ENCODE peak calls at places on chromosome 21, in seven cellular contexts. One of them, this sample, is unnamed.

GRCh38 chr21:15006594-15007230 is 58.1 kb downstream of the NRIP1 start:
- DNase-seq in A549: no peak
- DNase-seq in stomach: no peak
- DNase-seq in ovary: no peak
- DNase-seq in transverse colon: no peak
- DNase-seq in GM12878: no peak
- DNase-seq in suprapubic skin: no peak
- DNase-seq in this sample: no peak

GRCh38 chr21:30829659-30830058 is at the start of gene KRTAP7-1:
- DNase-seq in A549: no peak
- DNase-seq in stomach: no peak
- DNase-seq in ovary: no peak
- DNase-seq in transverse colon: no peak
- DNase-seq in GM12878: no peak
- DNase-seq in suprapubic skin: no peak
- DNase-seq in this sample: no peak

GRCh38 chr21:15466329-15466728 is 263.5 kb upstream of the USP25 start:
- DNase-seq in A549: no peak
- DNase-seq in stomach: no peak
- DNase-seq in ovary: no peak
- DNase-seq in transverse colon: no peak
- DNase-seq in GM12878: no peak
- DNase-seq in suprapubic skin: no peak
- DNase-seq in this sample: no peak

GRCh38 chr21:28937737-28938136 is 54.9 kb downstream of the LTN1 start:
- DNase-seq in A549: no peak
- DNase-seq in stomach: no peak
- DNase-seq in ovary: no peak
- DNase-seq in transverse colon: no peak
- DNase-seq in GM12878: no peak
- DNase-seq in suprapubic skin: no peak
- DNase-seq in this sample: no peak

GRCh38 chr21:32099812-32100416 is 178.9 kb downstream of the MIS18A start:
- DNase-seq in A549: no peak
- DNase-seq in stomach: no peak
- DNase-seq in ovary: no peak
- DNase-seq in transverse colon: no peak
- DNase-seq in GM12878: no peak
- DNase-seq in suprapubic skin: no peak
- DNase-seq in this sample: no peak

GRCh38 chr21:37346841-37347430 is 19.6 kb upstream of the DYRK1A start:
- DNase-seq in A549: no peak
- DNase-seq in stomach: no peak
- DNase-seq in ovary: no peak
- DNase-seq in transverse colon: no peak
- DNase-seq in GM12878: no peak
- DNase-seq in suprapubic skin: no peak
- DNase-seq in this sample: no peak

GRCh38 chr21:15928686-15929085 is 198.9 kb downstream of the USP25 start:
- DNase-seq in A549: no peak
- DNase-seq in stomach: no peak
- DNase-seq in ovary: no peak
- DNase-seq in transverse colon: no peak
- DNase-seq in GM12878: no peak
- DNase-seq in suprapubic skin: no peak
- DNase-seq in this sample: no peak

GRCh38 chr21:43340491-43341348 is 86.2 kb downstream of the SIK1 start:
- DNase-seq in A549: peak
- DNase-seq in stomach: peak
- DNase-seq in ovary: no peak
- DNase-seq in transverse colon: peak
- DNase-seq in GM12878: no peak
- DNase-seq in suprapubic skin: no peak
- DNase-seq in this sample: no peak

GRCh38 chr21:27648560-27648959 is 681.7 kb upstream of the ADAMTS5 start:
- DNase-seq in A549: no peak
- DNase-seq in stomach: no peak
- DNase-seq in ovary: no peak
- DNase-seq in transverse colon: no peak
- DNase-seq in GM12878: no peak
- DNase-seq in suprapubic skin: no peak
- DNase-seq in this sample: no peak

GRCh38 chr21:26624983-26625519 is 52.0 kb upstream of the CYYR1 start:
- DNase-seq in A549: no peak
- DNase-seq in stomach: no peak
- DNase-seq in ovary: no peak
- DNase-seq in transverse colon: no peak
- DNase-seq in GM12878: no peak
- DNase-seq in suprapubic skin: no peak
- DNase-seq in this sample: no peak

GRCh38 chr21:29379517-29380054 is 80.9 kb downstream of the BACH1 start:
- DNase-seq in A549: no peak
- DNase-seq in stomach: no peak
- DNase-seq in ovary: no peak
- DNase-seq in transverse colon: no peak
- DNase-seq in GM12878: no peak
- DNase-seq in suprapubic skin: no peak
- DNase-seq in this sample: no peak

GRCh38 chr21:27424601-27425000 is 457.7 kb upstream of the ADAMTS5 start:
- DNase-seq in A549: no peak
- DNase-seq in stomach: no peak
- DNase-seq in ovary: no peak
- DNase-seq in transverse colon: no peak
- DNase-seq in GM12878: no peak
- DNase-seq in suprapubic skin: no peak
- DNase-seq in this sample: no peak

GRCh38 chr21:14677639-14678179 is 131.6 kb upstream of the SAMSN1 start:
- DNase-seq in A549: no peak
- DNase-seq in stomach: no peak
- DNase-seq in ovary: no peak
- DNase-seq in transverse colon: no peak
- DNase-seq in GM12878: no peak
- DNase-seq in suprapubic skin: no peak
- DNase-seq in this sample: no peak

GRCh38 chr21:17900990-17901385 is 81.8 kb upstream of the C21orf91 start:
- DNase-seq in A549: no peak
- DNase-seq in stomach: no peak
- DNase-seq in ovary: no peak
- DNase-seq in transverse colon: no peak
- DNase-seq in GM12878: no peak
- DNase-seq in suprapubic skin: no peak
- DNase-seq in this sample: no peak

GRCh38 chr21:21559285-21560045 is 561.3 kb downstream of the NCAM2 start:
- DNase-seq in A549: no peak
- DNase-seq in stomach: no peak
- DNase-seq in ovary: no peak
- DNase-seq in transverse colon: no peak
- DNase-seq in GM12878: no peak
- DNase-seq in suprapubic skin: no peak
- DNase-seq in this sample: no peak

GRCh38 chr21:33047231-33047630 is 21.5 kb downstream of the OLIG2 start:
- DNase-seq in A549: no peak
- DNase-seq in stomach: no peak
- DNase-seq in ovary: no peak
- DNase-seq in transverse colon: no peak
- DNase-seq in GM12878: no peak
- DNase-seq in suprapubic skin: no peak
- DNase-seq in this sample: no peak

DNA sequence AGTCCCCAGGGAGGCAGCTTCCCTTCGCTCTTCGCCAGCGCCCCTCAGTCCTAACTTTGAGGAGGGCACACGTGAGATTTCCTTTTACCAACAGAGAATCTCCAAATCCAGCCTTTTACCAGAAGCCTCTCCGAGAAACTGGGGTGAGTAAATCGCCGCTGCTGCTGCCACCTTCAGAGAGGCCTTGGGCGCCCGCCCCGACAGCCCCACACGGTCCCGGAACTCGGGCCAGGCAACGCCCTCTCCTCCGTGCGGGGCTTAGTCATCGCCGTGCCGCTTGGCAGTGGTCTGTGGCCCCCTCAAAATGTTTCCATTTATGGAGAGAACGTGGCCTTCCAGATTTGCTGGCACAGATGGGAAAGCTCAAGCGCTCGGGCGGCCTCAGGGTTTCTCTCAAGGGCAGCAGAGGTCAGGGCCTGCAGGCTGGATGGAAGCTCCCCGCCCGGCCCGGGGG is 41.4 kb upstream of the COL6A2 start:
- DNase-seq in A549: no peak
- DNase-seq in stomach: peak
- DNase-seq in ovary: peak
- DNase-seq in transverse colon: peak
- DNase-seq in GM12878: no peak
- DNase-seq in suprapubic skin: peak
- DNase-seq in this sample: peak
- TF ChIP-seq POLR2A in A549: no peak
- TF ChIP-seq POLR2A in stomach: no peak
- TF ChIP-seq POLR2A in ovary: peak
- TF ChIP-seq POLR2A in transverse colon: peak
- TF ChIP-seq POLR2A in GM12878: no peak
- TF ChIP-seq POLR2A in suprapubic skin: no peak
- TF ChIP-seq POLR2A in this sample: no peak

GRCh38 chr21:45049725-45050359 is 24.5 kb upstream of the ADARB1 start:
- DNase-seq in A549: no peak
- DNase-seq in stomach: no peak
- DNase-seq in ovary: no peak
- DNase-seq in transverse colon: no peak
- DNase-seq in GM12878: no peak
- DNase-seq in suprapubic skin: no peak
- DNase-seq in this sample: no peak

GRCh38 chr21:45048968-45049367 is 25.4 kb upstream of the ADARB1 start:
- DNase-seq in A549: no peak
- DNase-seq in stomach: no peak
- DNase-seq in ovary: no peak
- DNase-seq in transverse colon: no peak
- DNase-seq in GM12878: no peak
- DNase-seq in suprapubic skin: no peak
- DNase-seq in this sample: no peak

GRCh38 chr21:45051580-45052434 is 22.6 kb upstream of the ADARB1 start:
- DNase-seq in A549: no peak
- DNase-seq in stomach: no peak
- DNase-seq in ovary: no peak
- DNase-seq in transverse colon: no peak
- DNase-seq in GM12878: no peak
- DNase-seq in suprapubic skin: no peak
- DNase-seq in this sample: no peak

GRCh38 chr21:45050786-45051489 is 23.4 kb upstream of the ADARB1 start:
- DNase-seq in A549: no peak
- DNase-seq in stomach: no peak
- DNase-seq in ovary: no peak
- DNase-seq in transverse colon: no peak
- DNase-seq in GM12878: no peak
- DNase-seq in suprapubic skin: no peak
- DNase-seq in this sample: no peak

DNA sequence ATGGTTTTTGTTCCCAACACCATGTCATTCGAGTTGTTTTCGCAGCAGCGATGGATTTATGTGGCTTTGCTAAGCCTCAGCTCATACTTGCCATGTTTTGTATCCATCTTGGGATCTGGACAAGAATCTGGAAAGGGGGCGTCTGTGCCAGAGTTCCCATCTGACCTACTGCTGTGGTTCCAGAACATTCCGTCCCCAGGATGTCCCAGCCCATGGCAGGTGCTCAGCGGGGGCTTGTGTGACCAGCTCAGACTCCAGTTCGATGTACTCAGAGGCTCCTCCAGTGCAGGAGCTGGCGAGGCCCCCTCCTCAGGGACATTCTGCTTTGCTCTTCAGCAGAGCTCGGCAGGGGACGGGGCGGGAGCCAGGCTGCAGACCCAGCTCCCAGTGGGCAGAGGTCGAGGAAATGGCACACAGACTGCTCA is 24.0 kb upstream of the ADARB1 start:
- DNase-seq in A549: no peak
- DNase-seq in stomach: no peak
- DNase-seq in ovary: no peak
- DNase-seq in transverse colon: no peak
- DNase-seq in GM12878: no peak
- DNase-seq in suprapubic skin: peak
- DNase-seq in this sample: no peak
- TF ChIP-seq EP300 in A549: no peak
- TF ChIP-seq EP300 in stomach: peak
- TF ChIP-seq EP300 in ovary: no peak
- TF ChIP-seq EP300 in transverse colon: peak
- TF ChIP-seq EP300 in GM12878: no peak
- TF ChIP-seq EP300 in suprapubic skin: peak
- TF ChIP-seq EP300 in this sample: peak

DNA sequence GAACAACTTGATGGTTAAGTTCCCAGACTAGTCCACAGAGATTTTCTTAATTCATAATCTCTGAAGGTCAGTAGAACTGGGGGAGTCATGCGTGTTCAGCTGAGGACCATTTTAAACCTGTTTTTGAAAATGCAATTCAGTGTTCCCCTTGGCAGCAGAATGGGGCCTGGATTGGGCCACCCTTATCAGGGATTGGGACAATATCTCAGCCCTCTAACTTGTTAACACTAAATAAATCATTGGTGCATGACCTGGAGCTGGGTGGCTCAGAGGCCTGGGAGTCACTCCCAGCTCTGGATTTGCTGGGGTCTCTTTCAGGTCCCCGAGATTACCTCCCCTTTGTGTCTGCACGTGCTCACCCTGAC is 55.3 kb downstream of the MRPS6 start:
- DNase-seq in A549: no peak
- DNase-seq in stomach: no peak
- DNase-seq in ovary: no peak
- DNase-seq in transverse colon: no peak
- DNase-seq in GM12878: no peak
- DNase-seq in suprapubic skin: no peak
- DNase-seq in this sample: no peak
- H3K27ac ChIP-seq in A549: peak
- H3K27ac ChIP-seq in stomach: peak
- H3K27ac ChIP-seq in ovary: peak
- H3K27ac ChIP-seq in transverse colon: peak
- H3K27ac ChIP-seq in GM12878: no peak
- H3K27ac ChIP-seq in suprapubic skin: peak
- H3K27ac ChIP-seq in this sample: peak

DNA sequence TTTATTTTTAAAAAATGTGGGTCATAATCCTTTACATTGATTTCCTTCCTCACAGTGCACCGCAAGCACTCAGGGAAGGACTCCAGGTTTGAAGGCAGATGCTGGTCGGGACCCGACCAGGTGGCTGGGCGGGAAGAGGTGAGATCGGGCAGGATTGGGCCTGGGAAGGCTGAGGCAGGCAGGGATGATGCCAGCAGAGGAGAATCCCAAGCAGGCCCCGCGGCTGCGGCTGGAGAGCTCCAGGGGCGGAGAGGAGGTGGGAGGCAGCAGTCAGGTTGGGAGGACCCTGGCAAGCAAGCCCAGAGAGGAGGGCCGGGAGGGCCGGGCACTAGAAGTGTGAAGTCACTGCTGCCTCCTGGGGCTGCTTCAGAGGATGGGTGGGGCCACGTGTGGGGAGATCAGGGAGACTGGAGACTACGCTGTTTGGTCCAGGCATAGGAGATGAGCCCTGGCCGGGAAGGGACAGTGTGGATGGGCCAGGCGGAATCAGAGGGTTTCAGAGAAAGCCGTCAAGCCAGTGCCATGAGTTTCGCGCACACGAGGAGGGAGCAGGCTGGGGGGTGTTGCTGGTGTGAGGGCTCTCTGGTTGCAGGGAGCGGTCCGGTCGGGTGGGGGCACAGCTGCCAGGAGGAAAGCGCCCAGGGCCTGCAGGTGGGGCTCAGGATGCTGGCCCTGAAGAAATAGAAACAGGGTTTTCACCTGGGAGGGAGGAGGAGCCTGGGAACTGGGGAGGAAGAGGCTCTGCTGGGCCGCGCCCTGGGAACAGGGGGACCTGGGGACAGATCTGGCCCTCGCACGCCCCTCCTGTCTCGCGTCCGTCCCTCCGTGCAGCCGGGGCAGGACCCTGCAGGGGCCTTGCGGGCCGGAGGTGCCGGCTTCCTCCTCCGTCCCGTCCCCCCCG is 890 bp upstream of the COL18A1 start:
- DNase-seq in A549: no peak
- DNase-seq in stomach: no peak
- DNase-seq in ovary: peak
- DNase-seq in transverse colon: peak
- DNase-seq in GM12878: no peak
- DNase-seq in suprapubic skin: no peak
- DNase-seq in this sample: peak
- TF ChIP-seq POLR2A in A549: no peak
- TF ChIP-seq POLR2A in stomach: no peak
- TF ChIP-seq POLR2A in ovary: no peak
- TF ChIP-seq POLR2A in transverse colon: no peak
- TF ChIP-seq POLR2A in GM12878: no peak
- TF ChIP-seq POLR2A in suprapubic skin: no peak
- TF ChIP-seq POLR2A in this sample: no peak

This sample was measured in tibial nerve.